ENCODE peak calls at places on chromosomes 1 and 21, in ten cellular contexts. D, V, T, J, C, Q, F, O, U and H are unnamed samples.

GRCh38 chr1:119647734-119648619 is at the start of gene ZNF697:
- DNase-seq in D (no peak), V (peak), T (peak), J (peak), C (peak), Q (peak), F (peak), O (peak), U (peak), H (peak)

GRCh38 chr1:172286629-172287076 is 133.8 kb upstream of the C1orf105 start:
- DNase-seq in D (no peak), V (no peak), T (no peak), J (no peak), C (peak), Q (peak), F (peak), O (no peak), U (peak), H (no peak)

GRCh38 chr1:23384312-23385058 is 14.8 kb upstream of the ZNF436 start:
- DNase-seq in D (no peak), V (no peak), T (no peak), J (no peak), C (no peak), Q (peak), F (peak), O (no peak), U (peak), H (no peak)

GRCh38 chr1:39835110-39835509 is 46.4 kb upstream of the BMP8B start:
- DNase-seq in D (no peak), V (no peak), T (no peak), J (no peak), C (no peak), Q (no peak), F (no peak), O (no peak), U (no peak), H (no peak)

GRCh38 chr1:192607836-192608235 is 28.1 kb upstream of the RGS13 start:
- DNase-seq in D (no peak), V (no peak), T (no peak), J (no peak), C (no peak), Q (peak), F (no peak), O (no peak), U (no peak), H (no peak)

GRCh38 chr1:101587749-101588148 is 350.9 kb downstream of the S1PR1 start:
- DNase-seq in D (no peak), V (no peak), T (no peak), J (no peak), C (peak), Q (peak), F (no peak), O (no peak), U (peak), H (no peak)

GRCh38 chr1:234188454-234188792 is 184.8 kb upstream of the COA6 start:
- DNase-seq in D (no peak), V (no peak), T (no peak), J (no peak), C (no peak), Q (no peak), F (no peak), O (no peak), U (no peak), H (no peak)

GRCh38 chr21:30206551-30207251 is 9.2 kb downstream of the CLDN8 start:
- DNase-seq in D (no peak), V (no peak), T (no peak), J (no peak), C (no peak), Q (peak), F (peak), O (no peak), U (peak), H (no peak)

GRCh38 chr1:204278973-204279372 is 65.2 kb upstream of the GOLT1A start:
- DNase-seq in D (no peak), V (no peak), T (no peak), J (no peak), C (no peak), Q (no peak), F (no peak), O (no peak), U (no peak), H (no peak)

GRCh38 chr1:219277304-219277840 is 103.7 kb downstream of the LYPLAL1 start:
- DNase-seq in D (no peak), V (no peak), T (no peak), J (no peak), C (no peak), Q (peak), F (no peak), O (no peak), U (no peak), H (no peak)

GRCh38 chr1:116671835-116672234 is 4.3 kb upstream of the IGSF3 start:
- DNase-seq in D (no peak), V (no peak), T (no peak), J (no peak), C (no peak), Q (peak), F (no peak), O (no peak), U (no peak), H (no peak)

GRCh38 chr1:26784023-26784871 is 3.5 kb upstream of the PIGV start:
- DNase-seq in D (no peak), V (no peak), T (peak), J (peak), C (peak), Q (peak), F (peak), O (no peak), U (peak), H (no peak)

DNA sequence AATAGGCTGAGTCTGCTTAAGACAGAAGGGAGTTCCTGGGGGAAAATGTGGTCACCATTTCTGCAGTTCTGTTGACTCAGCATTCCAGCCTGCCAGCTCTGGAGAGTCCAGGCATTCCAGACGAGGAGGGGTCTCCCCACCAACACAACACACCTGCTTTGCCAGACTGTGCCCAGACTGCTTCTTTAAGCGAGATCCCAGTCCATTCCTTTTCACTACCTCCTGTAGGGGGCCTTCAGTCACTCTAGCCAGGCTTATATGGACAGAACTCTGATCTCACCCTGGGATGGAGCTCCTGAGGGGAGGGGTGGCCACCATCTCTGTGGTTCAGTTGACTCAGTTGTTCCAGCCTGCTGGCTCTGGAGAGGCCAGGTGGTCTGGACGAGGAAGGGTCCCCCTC is 48.5 kb downstream of the UBE2U start:
- DNase-seq in D (no peak), V (no peak), T (no peak), J (no peak), C (no peak), Q (no peak), F (no peak), O (no peak), U (no peak), H (no peak)
- TF ChIP-seq CTCF in D (no peak), V (no peak), T (no peak), J (no peak), C (no peak), Q (no peak), F (peak), O (no peak), U (peak), H (no peak)

GRCh38 chr1:206715120-206715519 is 30.4 kb downstream of the MAPKAPK2 start:
- DNase-seq in D (no peak), V (no peak), T (no peak), J (no peak), C (no peak), Q (no peak), F (no peak), O (no peak), U (no peak), H (no peak)

GRCh38 chr1:206719169-206719839 is 34.6 kb downstream of the MAPKAPK2 start:
- DNase-seq in D (no peak), V (no peak), T (no peak), J (no peak), C (no peak), Q (no peak), F (no peak), O (no peak), U (no peak), H (no peak)

GRCh38 chr1:206715552-206716518 is 31.1 kb downstream of the MAPKAPK2 start:
- DNase-seq in D (no peak), V (no peak), T (no peak), J (no peak), C (no peak), Q (no peak), F (no peak), O (no peak), U (no peak), H (no peak)

GRCh38 chr1:206716519-206717236 is 32.0 kb downstream of the MAPKAPK2 start:
- DNase-seq in D (no peak), V (no peak), T (no peak), J (no peak), C (no peak), Q (no peak), F (no peak), O (no peak), U (no peak), H (no peak)

DNA sequence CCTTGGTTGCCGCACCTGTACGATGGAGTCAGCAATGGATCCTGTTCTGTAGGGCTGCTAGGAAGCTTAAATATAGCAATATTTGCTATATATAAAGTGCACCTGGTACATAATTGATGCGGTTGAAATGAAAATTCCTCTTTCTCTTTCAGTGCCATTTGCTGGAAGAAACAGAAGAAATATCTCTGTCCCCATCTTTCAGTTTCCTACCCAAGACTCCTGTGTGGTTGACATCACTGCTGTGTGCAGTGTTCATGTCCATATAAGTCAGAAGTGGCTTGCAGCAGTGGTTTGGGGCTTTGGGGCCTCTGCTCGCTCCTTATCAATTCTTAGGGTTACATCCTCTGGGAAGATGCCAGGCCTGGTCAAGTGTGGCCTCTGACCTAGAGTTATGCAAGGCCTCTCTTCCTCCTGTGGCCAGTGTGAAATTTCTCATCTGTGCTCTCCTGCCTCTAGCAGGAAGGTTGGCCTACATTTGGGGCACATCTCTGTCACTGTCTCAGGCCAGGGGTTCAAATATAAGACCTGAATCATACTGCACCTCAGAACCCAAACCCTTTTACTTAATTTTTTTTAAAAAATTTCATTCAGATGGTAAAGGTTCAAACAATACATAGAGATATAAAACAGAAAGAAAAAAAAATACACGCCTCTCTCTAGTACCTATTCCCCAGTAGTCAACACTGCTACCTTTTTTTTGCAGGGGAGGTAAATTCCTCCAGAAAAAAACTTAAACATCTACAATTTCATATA is 32.7 kb downstream of the MAPKAPK2 start:
- DNase-seq in D (no peak), V (no peak), T (no peak), J (peak), C (peak), Q (no peak), F (no peak), O (no peak), U (no peak), H (no peak)
- H3K27ac ChIP-seq in D (no peak), V (no peak), T (peak), J (peak), C (peak), Q (no peak), F (peak), O (no peak), U (no peak), H (no peak)

DNA sequence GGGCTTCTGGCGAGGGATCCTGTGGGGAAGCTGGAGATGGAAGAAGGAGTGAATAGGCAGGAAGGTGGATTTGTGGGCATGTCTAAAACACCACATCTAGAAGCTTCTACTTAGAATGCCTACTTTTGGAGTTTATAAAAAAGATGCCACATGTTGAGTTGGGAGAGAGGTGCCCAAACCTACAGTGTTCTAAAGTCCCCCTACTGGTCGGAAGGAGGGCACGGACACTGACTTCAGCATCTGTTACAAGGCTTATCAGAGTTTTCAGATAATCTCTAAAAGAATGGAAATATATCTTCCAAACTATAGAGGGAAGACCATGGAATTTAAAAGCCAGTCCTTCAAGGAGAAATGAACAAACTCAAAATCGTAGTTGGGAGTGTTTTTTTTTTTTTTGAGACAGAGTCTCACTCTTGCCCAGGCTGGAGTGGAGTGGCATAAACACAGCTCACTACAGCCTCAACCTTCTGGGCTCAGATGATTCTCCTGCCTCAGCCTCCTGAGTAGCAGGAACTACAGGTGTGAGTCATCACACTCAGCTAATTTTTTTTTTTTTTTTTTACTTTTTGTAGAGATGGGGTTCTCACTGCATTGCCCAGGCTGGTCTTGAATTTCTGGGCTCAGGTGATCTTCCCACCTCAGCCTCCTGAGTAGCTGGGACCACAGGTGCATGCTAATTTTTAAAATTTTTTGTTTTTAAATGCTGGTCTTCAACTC is 14.8 kb downstream of the IBA57 start:
- DNase-seq in D (no peak), V (no peak), T (no peak), J (peak), C (no peak), Q (no peak), F (no peak), O (no peak), U (no peak), H (no peak)
- TF ChIP-seq CTCF in D (peak), V (peak), T (no peak), J (peak), C (no peak), Q (peak), F (peak), O (no peak), U (peak), H (no peak)

GRCh38 chr1:2268285-2269056 is 40.4 kb downstream of the SKI start:
- DNase-seq in D (no peak), V (no peak), T (no peak), J (no peak), C (no peak), Q (no peak), F (no peak), O (no peak), U (no peak), H (no peak)
- H3K27ac ChIP-seq in D (no peak), V (no peak), T (no peak), J (no peak), C (no peak), Q (no peak), F (no peak), O (no peak), U (no peak), H (no peak)